ENCODE peak calls at places on chromosomes 16 and 17, in six cellular contexts. One of them, this sample, is unnamed.

GRCh38 chr16:48365601-48366164 is 19.5 kb downstream of the SIAH1 start:
- DNase-seq in amniotic stem cell: peak; percentile 59
- DNase-seq in epithelial cell of esophagus: peak; percentile 95
- DNase-seq in RCC 7860: peak; percentile 72
- DNase-seq in SW480: peak; percentile 88
- DNase-seq in hypothalamus: peak; percentile 69
- DNase-seq in this sample: peak; percentile 96

GRCh38 chr17:28755486-28755885 is 11.7 kb downstream of the TRAF4 start:
- DNase-seq in SW480: no peak
- DNase-seq in RCC 7860: peak; percentile 46
- DNase-seq in amniotic stem cell: no peak
- DNase-seq in epithelial cell of esophagus: no peak
- DNase-seq in hypothalamus: no peak
- DNase-seq in this sample: peak; percentile 24

GRCh38 chr17:51507444-51507843 is 247.1 kb downstream of the UTP18 start:
- DNase-seq in epithelial cell of esophagus: no peak
- DNase-seq in hypothalamus: no peak
- DNase-seq in SW480: no peak
- DNase-seq in amniotic stem cell: no peak
- DNase-seq in RCC 7860: no peak
- DNase-seq in this sample: no peak

GRCh38 chr16:85483424-85483823 is 129.7 kb upstream of the GSE1 start:
- DNase-seq in epithelial cell of esophagus: no peak
- DNase-seq in amniotic stem cell: no peak
- DNase-seq in RCC 7860: no peak
- DNase-seq in hypothalamus: no peak
- DNase-seq in SW480: no peak
- DNase-seq in this sample: no peak

GRCh38 chr17:61479493-61480413 is 27.5 kb downstream of the TBX4 start:
- DNase-seq in RCC 7860: no peak
- DNase-seq in hypothalamus: no peak
- DNase-seq in amniotic stem cell: no peak
- DNase-seq in epithelial cell of esophagus: no peak
- DNase-seq in SW480: no peak
- DNase-seq in this sample: peak; percentile 60

GRCh38 chr17:6495450-6496115 is 51.3 kb downstream of the PIMREG start:
- DNase-seq in hypothalamus: no peak
- DNase-seq in SW480: no peak
- DNase-seq in epithelial cell of esophagus: no peak
- DNase-seq in RCC 7860: no peak
- DNase-seq in amniotic stem cell: no peak
- DNase-seq in this sample: peak; percentile 59

GRCh38 chr17:35630530-35631148 is 43.5 kb downstream of the AP2B1 start:
- DNase-seq in epithelial cell of esophagus: peak; percentile 80
- DNase-seq in amniotic stem cell: peak; percentile 54
- DNase-seq in SW480: peak; percentile 5
- DNase-seq in hypothalamus: no peak
- DNase-seq in RCC 7860: peak; percentile 85
- DNase-seq in this sample: no peak

GRCh38 chr17:58153046-58153445 is 4.9 kb downstream of the OR4D1 start:
- DNase-seq in epithelial cell of esophagus: no peak
- DNase-seq in amniotic stem cell: no peak
- DNase-seq in RCC 7860: no peak
- DNase-seq in SW480: peak; percentile 37
- DNase-seq in hypothalamus: no peak
- DNase-seq in this sample: no peak

GRCh38 chr17:70654706-70655105 is 485.4 kb downstream of the KCNJ2 start:
- DNase-seq in hypothalamus: no peak
- DNase-seq in epithelial cell of esophagus: no peak
- DNase-seq in SW480: no peak
- DNase-seq in RCC 7860: no peak
- DNase-seq in amniotic stem cell: no peak
- DNase-seq in this sample: no peak

GRCh38 chr16:88790312-88791150 is 5.5 kb upstream of the PIEZO1 start:
- DNase-seq in RCC 7860: no peak
- DNase-seq in hypothalamus: no peak
- DNase-seq in SW480: peak; percentile 58
- DNase-seq in epithelial cell of esophagus: no peak
- DNase-seq in amniotic stem cell: no peak
- DNase-seq in this sample: no peak

GRCh38 chr17:59069856-59070255 is 36.8 kb downstream of the TRIM37 start:
- DNase-seq in hypothalamus: no peak
- DNase-seq in amniotic stem cell: no peak
- DNase-seq in RCC 7860: no peak
- DNase-seq in epithelial cell of esophagus: no peak
- DNase-seq in SW480: no peak
- DNase-seq in this sample: no peak

GRCh38 chr16:23847938-23848337 is 12.2 kb downstream of the PRKCB start:
- DNase-seq in RCC 7860: no peak
- DNase-seq in SW480: no peak
- DNase-seq in amniotic stem cell: no peak
- DNase-seq in hypothalamus: no peak
- DNase-seq in epithelial cell of esophagus: no peak
- DNase-seq in this sample: no peak

GRCh38 chr17:49101054-49101534 is 31.5 kb upstream of the B4GALNT2 start:
- DNase-seq in RCC 7860: peak; percentile 88
- DNase-seq in amniotic stem cell: no peak
- DNase-seq in SW480: peak; percentile 99
- DNase-seq in epithelial cell of esophagus: peak; percentile 94
- DNase-seq in hypothalamus: no peak
- DNase-seq in this sample: no peak

GRCh38 chr17:65023791-65024190 is 32.7 kb downstream of the GNA13 start:
- DNase-seq in epithelial cell of esophagus: peak; percentile 12
- DNase-seq in RCC 7860: no peak
- DNase-seq in amniotic stem cell: no peak
- DNase-seq in SW480: no peak
- DNase-seq in hypothalamus: no peak
- DNase-seq in this sample: no peak

GRCh38 chr16:50340578-50340977 is 28.2 kb downstream of the BRD7 start:
- DNase-seq in RCC 7860: no peak
- DNase-seq in amniotic stem cell: no peak
- DNase-seq in hypothalamus: no peak
- DNase-seq in epithelial cell of esophagus: no peak
- DNase-seq in SW480: no peak
- DNase-seq in this sample: no peak

GRCh38 chr17:58232707-58233156 is 5.7 kb upstream of the LPO start:
- DNase-seq in SW480: no peak
- DNase-seq in hypothalamus: no peak
- DNase-seq in amniotic stem cell: no peak
- DNase-seq in epithelial cell of esophagus: peak; percentile 92
- DNase-seq in RCC 7860: peak; percentile 98
- DNase-seq in this sample: no peak

GRCh38 chr17:50479522-50480141 is 972 bp downstream of the RSAD1 start:
- DNase-seq in hypothalamus: no peak
- DNase-seq in epithelial cell of esophagus: peak; percentile 72
- DNase-seq in RCC 7860: peak; percentile 59
- DNase-seq in SW480: peak; percentile 88
- DNase-seq in amniotic stem cell: peak; percentile 22
- DNase-seq in this sample: peak; percentile 91

GRCh38 chr17:81429813-81430510 is 34.7 kb downstream of the BAHCC1 start:
- DNase-seq in hypothalamus: peak; percentile 9
- DNase-seq in RCC 7860: no peak
- DNase-seq in SW480: no peak
- DNase-seq in epithelial cell of esophagus: peak; percentile 24
- DNase-seq in amniotic stem cell: no peak
- DNase-seq in this sample: no peak

GRCh38 chr17:39231587-39232551 is 6.1 kb upstream of the STAC2 start:
- DNase-seq in RCC 7860: no peak
- DNase-seq in SW480: no peak
- DNase-seq in hypothalamus: no peak
- DNase-seq in amniotic stem cell: no peak
- DNase-seq in epithelial cell of esophagus: peak; percentile 23
- DNase-seq in this sample: peak; percentile 72

This sample was measured in kidney.